ENCODE peak calls at places on chromosomes 11 and 22, in ten cellular contexts. L is lower lobe of right lung; U is fibroblast of lung; A is BE2C; C is mucosa of descending colon; Y is NT2/D1; G is effector memory CD4-positive, alpha-beta T cell; E is endothelial cell of umbilical vein; B is adipocyte; H is A549. Q is an unnamed sample.

GRCh38 chr11:21635359-21635758 is 557.5 kb upstream of the ANO5 start:
- DNase-seq in B (no peak), L (no peak), H (no peak), U (no peak), Y (no peak), C (no peak), G (no peak), A (no peak), E (no peak), Q (no peak)

GRCh38 chr11:67500818-67501584 is 4.2 kb downstream of the PITPNM1 start:
- DNase-seq in H (no peak), L (no peak), U (no peak), Y (no peak), G (no peak), E (no peak), A (no peak), B (peak; percentile 15), C (no peak), Q (no peak)

GRCh38 chr22:22703715-22704114 is 59.3 kb downstream of the GGTLC2 start:
- DNase-seq in G (no peak), U (peak; percentile 80), C (no peak), A (no peak), Y (no peak), E (no peak), L (no peak), H (peak; percentile 61), B (peak; percentile 62), Q (no peak)

GRCh38 chr11:27246925-27247324 is 116.1 kb downstream of the CCDC34 start:
- DNase-seq in C (no peak), B (no peak), E (no peak), U (no peak), L (no peak), H (no peak), G (no peak), Y (no peak), A (no peak), Q (peak; percentile 86)

GRCh38 chr11:61150656-61151544 is 10.3 kb downstream of the VPS37C start:
- DNase-seq in C (no peak), G (no peak), U (no peak), E (no peak), Y (no peak), H (no peak), B (no peak), A (no peak), L (peak; percentile 19), Q (no peak)

GRCh38 chr11:103338621-103339484 is 229.6 kb downstream of the DYNC2H1 start:
- DNase-seq in L (no peak), G (no peak), H (peak; percentile 9), U (no peak), A (peak; percentile 67), Y (peak; percentile 11), B (peak; percentile 27), C (no peak), E (peak; percentile 28), Q (peak; percentile 42)

GRCh38 chr11:120281161-120281795 is 41.3 kb downstream of the POU2F3 start:
- DNase-seq in B (no peak), G (no peak), U (no peak), Y (no peak), C (no peak), E (no peak), A (no peak), H (no peak), L (no peak), Q (no peak)

GRCh38 chr22:25404923-25405853 is 159.3 kb upstream of the GRK3 start:
- DNase-seq in A (peak; percentile 77), C (peak; percentile 92), E (no peak), U (peak; percentile 62), G (peak; percentile 45), B (peak; percentile 91), L (peak; percentile 90), H (peak; percentile 42), Y (no peak), Q (peak; percentile 54)

GRCh38 chr11:7656704-7657103 is 16.6 kb downstream of the CYB5R2 start:
- DNase-seq in H (no peak), L (no peak), B (no peak), A (no peak), C (no peak), G (no peak), Y (no peak), U (no peak), E (no peak), Q (no peak)

GRCh38 chr11:34250732-34251639 is 106.8 kb downstream of the ABTB2 start:
- DNase-seq in H (peak; percentile 69), E (peak; percentile 20), A (peak; percentile 58), Y (no peak), C (peak; percentile 48), L (peak; percentile 67), G (peak; percentile 60), U (peak; percentile 22), B (peak; percentile 65), Q (no peak)

GRCh38 chr22:37371491-37371890 is 55.8 kb downstream of the ELFN2 start:
- DNase-seq in Y (no peak), L (no peak), C (no peak), B (no peak), G (no peak), E (no peak), U (no peak), H (no peak), A (no peak), Q (no peak)

GRCh38 chr22:37370306-37370979 is 56.8 kb downstream of the ELFN2 start:
- DNase-seq in B (no peak), U (no peak), A (no peak), C (no peak), H (no peak), Y (no peak), G (no peak), L (peak; percentile 76), E (no peak), Q (no peak)

GRCh38 chr22:37373451-37373850 is 53.8 kb downstream of the ELFN2 start:
- DNase-seq in E (no peak), C (no peak), U (no peak), G (no peak), L (no peak), Y (no peak), B (no peak), H (no peak), A (no peak), Q (no peak)

GRCh38 chr22:37369536-37369935 is 57.7 kb downstream of the ELFN2 start:
- DNase-seq in B (no peak), L (no peak), Y (no peak), E (no peak), A (no peak), C (no peak), H (no peak), G (no peak), U (no peak), Q (no peak)

GRCh38 chr22:37371911-37372310 is 55.4 kb downstream of the ELFN2 start:
- DNase-seq in U (no peak), H (no peak), A (no peak), E (no peak), B (no peak), L (no peak), G (no peak), Y (no peak), C (no peak), Q (no peak)
- H3K4me1 ChIP-seq in U (no peaks in the 10 kb centered on the region), H (peaks cover 6% of the 10 kb centered on the region), A (no peaks in the 10 kb centered on the region), E (no peaks in the 10 kb centered on the region), B (peaks cover 8% of the 10 kb centered on the region), L (no peaks in the 10 kb centered on the region), G (no peaks in the 10 kb centered on the region), Y (peaks cover 4% of the 10 kb centered on the region), C (no peaks in the 10 kb centered on the region), Q (no peaks in the 10 kb centered on the region)

DNA sequence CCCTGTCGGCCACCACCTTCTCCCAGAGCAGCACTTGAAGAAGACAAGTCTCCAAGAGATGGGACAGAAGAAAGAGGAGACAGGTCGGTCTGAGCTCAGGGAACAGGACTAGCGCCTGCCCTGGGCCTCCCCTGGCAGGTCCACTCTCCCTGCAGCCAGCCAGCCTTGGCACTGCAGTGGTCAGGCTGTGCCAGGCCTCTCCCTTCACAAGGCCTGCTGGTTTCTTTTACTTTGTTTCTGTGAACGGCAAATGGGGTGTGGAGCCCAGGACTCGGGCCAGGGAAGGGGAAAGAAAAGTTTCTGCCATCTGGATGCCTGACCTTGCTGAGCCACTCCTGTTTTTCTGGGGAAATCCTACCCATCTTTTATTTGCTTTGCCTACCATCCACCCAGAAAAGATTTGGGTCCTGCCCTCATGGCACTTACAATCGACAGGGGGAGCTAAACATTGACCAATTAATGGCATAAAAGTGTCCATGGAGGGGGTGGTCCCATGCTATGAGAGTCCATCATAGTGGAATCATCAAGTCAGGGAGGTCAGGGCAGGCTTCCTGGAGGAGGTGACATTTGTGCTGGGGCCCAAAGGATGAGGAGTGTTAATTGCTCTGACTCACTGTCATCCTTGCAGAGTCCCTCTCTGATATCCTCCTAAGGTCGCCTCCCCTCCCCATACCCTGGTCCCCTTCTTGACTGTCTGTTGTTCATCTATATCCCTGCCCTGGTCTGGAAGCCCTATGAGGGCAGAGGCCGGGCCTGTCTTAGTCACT is 65.2 kb downstream of the NFAM1 start:
- DNase-seq in B (peak; percentile 22), Y (no peak), E (no peak), H (no peak), L (no peak), C (peak; percentile 34), A (no peak), U (no peak), G (no peak), Q (no peak)
- H3K4me1 ChIP-seq in B (peaks cover 24% of the 10 kb centered on the region), Y (peaks cover 24% of the 10 kb centered on the region), E (peaks cover 16% of the 10 kb centered on the region), H (peaks cover 5% of the 10 kb centered on the region), L (peaks cover 26% of the 10 kb centered on the region), C (peaks cover 6% of the 10 kb centered on the region), A (peaks cover 17% of the 10 kb centered on the region), U (peaks cover 7% of the 10 kb centered on the region), G (peaks cover 13% of the 10 kb centered on the region), Q (peaks cover 24% of the 10 kb centered on the region)

DNA sequence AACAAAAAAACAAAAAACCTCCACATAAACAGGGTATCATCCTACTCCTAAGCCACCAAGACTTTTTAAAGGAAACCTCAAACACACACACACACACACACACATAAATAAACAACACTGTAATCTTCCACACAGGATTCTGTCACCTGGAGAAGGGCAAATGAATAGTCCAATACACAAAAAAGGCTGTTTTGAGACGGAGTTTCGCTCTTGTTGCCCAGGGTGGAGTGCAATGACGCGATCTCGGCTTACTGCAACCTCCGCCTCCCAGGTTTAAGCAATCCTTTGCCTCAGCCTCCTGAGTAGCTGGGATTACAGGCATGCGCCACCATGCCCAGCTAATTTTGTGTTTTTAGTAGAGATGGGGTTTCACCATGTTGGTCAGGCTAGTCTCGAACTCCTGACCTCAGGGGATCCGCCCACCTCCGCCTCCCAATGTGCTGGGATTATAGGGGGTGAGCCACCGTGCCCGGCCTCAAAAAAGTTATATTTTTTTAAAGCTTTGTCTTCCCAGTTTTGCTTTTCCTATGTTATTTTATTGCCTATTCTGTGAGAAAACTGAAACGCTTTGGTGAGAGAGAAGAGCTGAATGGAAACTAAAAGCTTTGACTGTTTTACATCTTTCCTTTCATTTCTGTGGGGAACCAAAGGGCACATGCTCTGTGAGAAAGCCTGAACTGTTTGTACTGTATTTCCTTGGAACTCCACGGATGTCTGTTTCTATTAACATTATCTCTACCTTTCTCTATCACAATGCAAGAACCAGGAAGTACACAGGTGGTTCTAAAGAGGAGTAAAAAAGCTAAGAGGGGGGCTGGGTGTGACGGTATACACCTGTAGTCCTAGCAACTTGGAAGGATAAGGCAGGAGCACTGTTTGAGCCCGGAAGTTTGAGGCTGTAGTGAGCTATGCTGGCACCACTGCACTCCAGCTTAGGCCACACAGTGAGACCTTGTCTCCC is 44.1 kb downstream of the CELF1 start:
- DNase-seq in G (no peak), C (peak; percentile 46), Y (no peak), H (no peak), U (no peak), A (no peak), L (no peak), B (no peak), E (no peak), Q (no peak)
- H3K4me1 ChIP-seq in G (peaks cover 27% of the 10 kb centered on the region), C (peaks cover 15% of the 10 kb centered on the region), Y (peaks cover 8% of the 10 kb centered on the region), H (peaks cover 68% of the 10 kb centered on the region), U (peaks cover 28% of the 10 kb centered on the region), A (no peaks in the 10 kb centered on the region), L (peaks cover 77% of the 10 kb centered on the region), B (peaks cover 68% of the 10 kb centered on the region), E (peaks cover 7% of the 10 kb centered on the region), Q (peaks cover 13% of the 10 kb centered on the region)

GRCh38 chr11:128515766-128516466 is 71.4 kb downstream of the ETS1 start:
- DNase-seq in U (no peak), G (no peak), E (no peak), C (no peak), H (no peak), Y (no peak), L (no peak), A (no peak), B (peak; percentile 15), Q (no peak)
- H3K4me1 ChIP-seq in U (peaks cover 22% of the 10 kb centered on the region), G (peaks cover 26% of the 10 kb centered on the region), E (peaks cover 41% of the 10 kb centered on the region), C (peaks cover 27% of the 10 kb centered on the region), H (peaks cover 69% of the 10 kb centered on the region), Y (no peaks in the 10 kb centered on the region), L (peaks cover 76% of the 10 kb centered on the region), A (peaks cover 15% of the 10 kb centered on the region), B (peaks cover 64% of the 10 kb centered on the region), Q (peaks cover 57% of the 10 kb centered on the region)

Q was measured in astrocyte.